ENCODE peak calls at places on chromosomes 6 and 20, in ten cellular contexts. D is cardiac muscle cell, A is NCI-H460, P is activated B cell treated with CpG ODN at 0.5 μM for 24 hours, G is fibroblast of mammary gland, I is NT2/D1, R is Calu3, H is SK-N-DZ, L is B cell, T is hypothalamus. U is an unnamed sample.

GRCh38 chr6:118875672-118876071 is 18.3 kb upstream of the ASF1A start:
- DNase-seq in D (no peak), A (no peak), P (no peak), G (no peak), I (no peak), R (no peak), H (no peak), L (no peak), T (no peak), U (no peak)

GRCh38 chr6:113636357-113636824 is 220.8 kb upstream of the MARCKS start:
- DNase-seq in D (peak; percentile 31), A (no peak), P (no peak), G (no peak), I (no peak), R (no peak), H (no peak), L (no peak), T (no peak), U (no peak)

GRCh38 chr6:31441368-31442267 is 38.2 kb downstream of the MICA start:
- DNase-seq in D (peak; percentile 72), A (peak; percentile 52), P (peak; percentile 81), G (peak; percentile 47), I (peak; percentile 44), R (peak; percentile 93), H (peak; percentile 10), L (peak; percentile 76), T (no peak), U (peak; percentile 51)

GRCh38 chr6:167565884-167566491 is 241.1 kb downstream of the TTLL2 start:
- DNase-seq in D (peak; percentile 80), A (no peak), P (no peak), G (no peak), I (no peak), R (peak; percentile 50), H (no peak), L (no peak), T (no peak), U (no peak)

GRCh38 chr6:139335447-139336210 is 38.8 kb downstream of the CITED2 start:
- DNase-seq in D (no peak), A (no peak), P (no peak), G (no peak), I (no peak), R (no peak), H (no peak), L (no peak), T (no peak), U (no peak)

GRCh38 chr20:13420625-13421024 is 199.6 kb downstream of the ISM1 start:
- DNase-seq in D (no peak), A (no peak), P (no peak), G (no peak), I (no peak), R (no peak), H (no peak), L (no peak), T (no peak), U (no peak)

GRCh38 chr20:34407962-34408474 is 44.9 kb downstream of the ITCH start:
- DNase-seq in D (no peak), A (no peak), P (no peak), G (no peak), I (no peak), R (no peak), H (no peak), L (no peak), T (no peak), U (no peak)

GRCh38 chr6:168937061-168937460 is 316.6 kb downstream of the THBS2 start:
- DNase-seq in D (no peak), A (no peak), P (no peak), G (peak; percentile 12), I (no peak), R (no peak), H (no peak), L (no peak), T (no peak), U (no peak)

GRCh38 chr20:3082955-3083952 is 1.3 kb downstream of the AVP start:
- DNase-seq in D (no peak), A (no peak), P (no peak), G (no peak), I (no peak), R (no peak), H (no peak), L (peak; percentile 62), T (no peak), U (no peak)

GRCh38 chr20:64114356-64114971 is 7.1 kb upstream of the NPBWR2 start:
- DNase-seq in D (no peak), A (no peak), P (no peak), G (no peak), I (no peak), R (no peak), H (no peak), L (no peak), T (no peak), U (no peak)

GRCh38 chr6:112029045-112029822 is 24.7 kb upstream of the CCN6 start:
- DNase-seq in D (peak; percentile 76), A (peak; percentile 18), P (peak; percentile 33), G (peak; percentile 78), I (peak; percentile 55), R (peak; percentile 78), H (peak; percentile 71), L (peak; percentile 21), T (no peak), U (no peak)

GRCh38 chr6:28980797-28981390 is 24.2 kb downstream of the ZNF311 start:
- DNase-seq in D (peak; percentile 90), A (peak; percentile 70), P (no peak), G (peak; percentile 82), I (no peak), R (peak; percentile 85), H (peak; percentile 87), L (peak; percentile 61), T (no peak), U (peak; percentile 6)

GRCh38 chr6:166050559-166050958 is 117.1 kb downstream of the TBXT start:
- DNase-seq in D (no peak), A (no peak), P (no peak), G (no peak), I (peak; percentile 55), R (no peak), H (no peak), L (no peak), T (no peak), U (no peak)

GRCh38 chr6:121399971-121400370 is 35.5 kb upstream of the GJA1 start:
- DNase-seq in D (no peak), A (no peak), P (no peak), G (no peak), I (no peak), R (no peak), H (no peak), L (no peak), T (no peak), U (no peak)

GRCh38 chr6:68559716-68560115 is 75.4 kb upstream of the ADGRB3 start:
- DNase-seq in D (no peak), A (peak; percentile 62), P (no peak), G (no peak), I (peak; percentile 15), R (no peak), H (peak; percentile 71), L (no peak), T (no peak), U (peak; percentile 3)

GRCh38 chr6:143775326-143775725 is 67.8 kb upstream of the LTV1 start:
- DNase-seq in D (no peak), A (no peak), P (no peak), G (no peak), I (no peak), R (no peak), H (no peak), L (no peak), T (no peak), U (no peak)

GRCh38 chr6:56802570-56802969 is 152.3 kb upstream of the BEND6 start:
- DNase-seq in D (peak; percentile 64), A (peak; percentile 4), P (no peak), G (peak; percentile 57), I (no peak), R (peak; percentile 55), H (no peak), L (no peak), T (no peak), U (no peak)

GRCh38 chr6:3808759-3809514 is 40.2 kb upstream of the FAM50B start:
- DNase-seq in D (peak; percentile 87), A (peak; percentile 64), P (no peak), G (peak; percentile 90), I (no peak), R (peak; percentile 71), H (no peak), L (no peak), T (no peak), U (no peak)

GRCh38 chr6:3195695-3196497 is 31.6 kb downstream of the TUBB2B start:
- DNase-seq in D (no peak), A (no peak), P (no peak), G (peak; percentile 44), I (no peak), R (peak; percentile 32), H (peak; percentile 99), L (no peak), T (no peak), U (peak; percentile 6)

GRCh38 chr6:163955752-163956151 is 541.2 kb downstream of the QKI start:
- DNase-seq in D (no peak), A (no peak), P (no peak), G (no peak), I (no peak), R (no peak), H (no peak), L (no peak), T (no peak), U (no peak)

U was measured in occipital lobe.